ENCODE peak calls at places on chromosomes 6 and 20, in nine cellular contexts. One of them, this sample, is unnamed.

GRCh38 chr6:5937516-5937915 is 69.2 kb downstream of the NRN1 start:
- DNase-seq in activated CD8-positive, alpha-beta memory T cell treated with anti-CD3 and anti-CD28 coated beads for 24 hours: no peak
- DNase-seq in psoas muscle: no peak
- DNase-seq in AG09309: no peak
- DNase-seq in endothelial cell: no peak
- DNase-seq in activated T-helper 9 cell treated with anti-CD3 and anti-CD28 coated beads, Interleukin-2, amount 50 U/mL, for 16 hours: no peak
- DNase-seq in endodermal cell: no peak
- DNase-seq in amniotic stem cell: no peak
- DNase-seq in thoracic aorta: no peak
- DNase-seq in this sample: no peak

GRCh38 chr6:36968266-36968977 is 13.9 kb downstream of the PI16 start:
- DNase-seq in endodermal cell: no peak
- DNase-seq in endothelial cell: no peak
- DNase-seq in activated CD8-positive, alpha-beta memory T cell treated with anti-CD3 and anti-CD28 coated beads for 24 hours: no peak
- DNase-seq in AG09309: no peak
- DNase-seq in amniotic stem cell: no peak
- DNase-seq in psoas muscle: peak
- DNase-seq in thoracic aorta: no peak
- DNase-seq in activated T-helper 9 cell treated with anti-CD3 and anti-CD28 coated beads, Interleukin-2, amount 50 U/mL, for 16 hours: no peak
- DNase-seq in this sample: no peak

GRCh38 chr6:19394687-19395086 is 442.5 kb upstream of the ID4 start:
- DNase-seq in endothelial cell: no peak
- DNase-seq in activated CD8-positive, alpha-beta memory T cell treated with anti-CD3 and anti-CD28 coated beads for 24 hours: no peak
- DNase-seq in endodermal cell: no peak
- DNase-seq in psoas muscle: no peak
- DNase-seq in thoracic aorta: no peak
- DNase-seq in AG09309: no peak
- DNase-seq in amniotic stem cell: no peak
- DNase-seq in activated T-helper 9 cell treated with anti-CD3 and anti-CD28 coated beads, Interleukin-2, amount 50 U/mL, for 16 hours: no peak
- DNase-seq in this sample: no peak

GRCh38 chr20:44714701-44715494 is at the start of gene CCN5:
- DNase-seq in amniotic stem cell: no peak
- DNase-seq in thoracic aorta: peak
- DNase-seq in endodermal cell: no peak
- DNase-seq in psoas muscle: peak
- DNase-seq in endothelial cell: no peak
- DNase-seq in activated T-helper 9 cell treated with anti-CD3 and anti-CD28 coated beads, Interleukin-2, amount 50 U/mL, for 16 hours: no peak
- DNase-seq in activated CD8-positive, alpha-beta memory T cell treated with anti-CD3 and anti-CD28 coated beads for 24 hours: no peak
- DNase-seq in AG09309: no peak
- DNase-seq in this sample: no peak

GRCh38 chr6:87139236-87139635 is 16.1 kb upstream of the ZNF292 start:
- DNase-seq in AG09309: no peak
- DNase-seq in amniotic stem cell: no peak
- DNase-seq in endothelial cell: peak
- DNase-seq in activated CD8-positive, alpha-beta memory T cell treated with anti-CD3 and anti-CD28 coated beads for 24 hours: no peak
- DNase-seq in psoas muscle: no peak
- DNase-seq in thoracic aorta: no peak
- DNase-seq in activated T-helper 9 cell treated with anti-CD3 and anti-CD28 coated beads, Interleukin-2, amount 50 U/mL, for 16 hours: no peak
- DNase-seq in endodermal cell: no peak
- DNase-seq in this sample: no peak

GRCh38 chr6:112429226-112429625 is 82.1 kb downstream of the RFPL4B start:
- DNase-seq in endodermal cell: peak
- DNase-seq in activated CD8-positive, alpha-beta memory T cell treated with anti-CD3 and anti-CD28 coated beads for 24 hours: no peak
- DNase-seq in amniotic stem cell: no peak
- DNase-seq in endothelial cell: peak
- DNase-seq in thoracic aorta: no peak
- DNase-seq in psoas muscle: no peak
- DNase-seq in AG09309: no peak
- DNase-seq in activated T-helper 9 cell treated with anti-CD3 and anti-CD28 coated beads, Interleukin-2, amount 50 U/mL, for 16 hours: no peak
- DNase-seq in this sample: no peak

GRCh38 chr20:41408986-41409385 is 42.4 kb upstream of the EMILIN3 start:
- DNase-seq in amniotic stem cell: no peak
- DNase-seq in endodermal cell: no peak
- DNase-seq in activated T-helper 9 cell treated with anti-CD3 and anti-CD28 coated beads, Interleukin-2, amount 50 U/mL, for 16 hours: no peak
- DNase-seq in AG09309: no peak
- DNase-seq in thoracic aorta: no peak
- DNase-seq in activated CD8-positive, alpha-beta memory T cell treated with anti-CD3 and anti-CD28 coated beads for 24 hours: no peak
- DNase-seq in endothelial cell: no peak
- DNase-seq in psoas muscle: peak
- DNase-seq in this sample: no peak

GRCh38 chr6:127924440-127924839 is 23.6 kb upstream of the THEMIS start:
- DNase-seq in activated T-helper 9 cell treated with anti-CD3 and anti-CD28 coated beads, Interleukin-2, amount 50 U/mL, for 16 hours: no peak
- DNase-seq in psoas muscle: no peak
- DNase-seq in endodermal cell: no peak
- DNase-seq in AG09309: no peak
- DNase-seq in amniotic stem cell: no peak
- DNase-seq in thoracic aorta: no peak
- DNase-seq in activated CD8-positive, alpha-beta memory T cell treated with anti-CD3 and anti-CD28 coated beads for 24 hours: no peak
- DNase-seq in endothelial cell: no peak
- DNase-seq in this sample: no peak

GRCh38 chr20:4059631-4060030 is 44.3 kb upstream of the RNF24 start:
- DNase-seq in endodermal cell: peak
- DNase-seq in activated T-helper 9 cell treated with anti-CD3 and anti-CD28 coated beads, Interleukin-2, amount 50 U/mL, for 16 hours: no peak
- DNase-seq in amniotic stem cell: no peak
- DNase-seq in endothelial cell: no peak
- DNase-seq in AG09309: no peak
- DNase-seq in activated CD8-positive, alpha-beta memory T cell treated with anti-CD3 and anti-CD28 coated beads for 24 hours: no peak
- DNase-seq in thoracic aorta: no peak
- DNase-seq in psoas muscle: no peak
- DNase-seq in this sample: no peak

GRCh38 chr6:167706313-167707109 is 120.2 kb upstream of the AFDN start:
- DNase-seq in activated CD8-positive, alpha-beta memory T cell treated with anti-CD3 and anti-CD28 coated beads for 24 hours: peak
- DNase-seq in endothelial cell: no peak
- DNase-seq in endodermal cell: peak
- DNase-seq in psoas muscle: no peak
- DNase-seq in AG09309: no peak
- DNase-seq in amniotic stem cell: no peak
- DNase-seq in thoracic aorta: no peak
- DNase-seq in activated T-helper 9 cell treated with anti-CD3 and anti-CD28 coated beads, Interleukin-2, amount 50 U/mL, for 16 hours: peak
- DNase-seq in this sample: no peak